ENCODE peak calls at places on chromosome 6, in nine cellular contexts. G, C, S, U, M, E, V, L and K are unnamed samples.

GRCh38 chr6:134288538-134289203 is 29.2 kb downstream of the SGK1 start:
- DNase-seq in E (no peak), M (peak), C (no peak), L (peak), U (no peak), S (peak), V (no peak), G (peak), K (no peak)

GRCh38 chr6:45841062-45841461 is 174.6 kb downstream of the CLIC5 start:
- DNase-seq in E (no peak), G (no peak), S (no peak), M (no peak), L (no peak), V (no peak), C (no peak), U (no peak), K (peak)

GRCh38 chr6:156948807-156949206 is 171.6 kb downstream of the ARID1B start:
- DNase-seq in U (no peak), E (no peak), S (no peak), L (no peak), G (peak), C (no peak), V (no peak), M (peak), K (no peak)

GRCh38 chr6:49530141-49530775 is 20.2 kb upstream of the C6orf141 start:
- DNase-seq in E (no peak), L (no peak), U (no peak), G (no peak), M (no peak), V (no peak), S (no peak), C (no peak), K (no peak)

GRCh38 chr6:168542301-168542700 is 101.3 kb downstream of the SMOC2 start:
- DNase-seq in G (no peak), M (no peak), U (no peak), S (no peak), L (no peak), V (no peak), C (no peak), E (no peak), K (no peak)

GRCh38 chr6:56699066-56699654 is 56.5 kb upstream of the DST start:
- DNase-seq in V (no peak), E (no peak), M (peak), S (no peak), G (no peak), C (peak), L (no peak), U (no peak), K (peak)

GRCh38 chr6:57256541-57256940 is 34.4 kb upstream of the RAB23 start:
- DNase-seq in V (no peak), U (no peak), C (no peak), M (peak), S (no peak), E (no peak), L (no peak), G (no peak), K (no peak)

GRCh38 chr6:168274046-168274952 is 45.3 kb downstream of the DACT2 start:
- DNase-seq in C (no peak), L (no peak), G (peak), E (no peak), S (no peak), M (no peak), U (no peak), V (no peak), K (peak)